ENCODE peak calls at places on chromosomes 2 and 18, in ten cellular contexts. V is RWPE2, H is foreskin fibroblast, Q is fibroblast of mammary gland, B is transverse colon, Y is DND-41, U is esophagus squamous epithelium, Z is lower leg skin, C is fibroblast of pulmonary artery, F is cardiac fibroblast. D is an unnamed sample.

GRCh38 chr18:36271153-36271552 is 26.4 kb upstream of the FHOD3 start:
- DNase-seq in V (no peak), H (no peak), Q (no peak), B (no peak), Y (no peak), U (no peak), Z (no peak), C (no peak), F (no peak), D (no peak)

GRCh38 chr18:5582849-5583667 is 39.3 kb upstream of the EPB41L3 start:
- DNase-seq in V (no peak), H (no peak), Q (peak; percentile 47), B (no peak), Y (no peak), U (no peak), Z (no peak), C (peak; percentile 54), F (peak; percentile 37), D (no peak)

GRCh38 chr2:189115126-189115525 is 64.4 kb downstream of the COL5A2 start:
- DNase-seq in V (no peak), H (no peak), Q (peak; percentile 56), B (no peak), Y (no peak), U (no peak), Z (no peak), C (peak; percentile 67), F (peak; percentile 64), D (no peak)

GRCh38 chr2:239593455-239593854 is 192.6 kb upstream of the HDAC4 start:
- DNase-seq in V (no peak), H (no peak), Q (no peak), B (no peak), Y (no peak), U (no peak), Z (no peak), C (no peak), F (no peak), D (no peak)

GRCh38 chr18:71707400-71707799 is 836.7 kb downstream of the CBLN2 start:
- DNase-seq in V (no peak), H (no peak), Q (no peak), B (no peak), Y (no peak), U (no peak), Z (no peak), C (peak; percentile 11), F (no peak), D (no peak)

GRCh38 chr2:15725788-15726112 is 134.1 kb downstream of the DDX1 start:
- DNase-seq in V (no peak), H (no peak), Q (no peak), B (no peak), Y (no peak), U (no peak), Z (no peak), C (no peak), F (no peak), D (no peak)

GRCh38 chr18:4004176-4004829 is 450.8 kb downstream of the DLGAP1 start:
- DNase-seq in V (no peak), H (no peak), Q (peak; percentile 66), B (no peak), Y (no peak), U (no peak), Z (no peak), C (no peak), F (peak; percentile 6), D (no peak)

GRCh38 chr18:23523429-23524212 is 20.3 kb downstream of the RMC1 start:
- DNase-seq in V (no peak), H (peak; percentile 35), Q (peak; percentile 47), B (no peak), Y (no peak), U (no peak), Z (no peak), C (no peak), F (no peak), D (peak; percentile 55)

GRCh38 chr2:58535182-58535581 is 294.1 kb upstream of the FANCL start:
- DNase-seq in V (no peak), H (no peak), Q (no peak), B (no peak), Y (no peak), U (no peak), Z (no peak), C (no peak), F (no peak), D (no peak)

GRCh38 chr2:174902491-174903242 is 102.5 kb downstream of the CHN1 start:
- DNase-seq in V (no peak), H (peak; percentile 7), Q (peak; percentile 38), B (no peak), Y (no peak), U (no peak), Z (no peak), C (peak; percentile 67), F (peak; percentile 71), D (no peak)

GRCh38 chr18:7459851-7460774 is 107.0 kb upstream of the PTPRM start:
- DNase-seq in V (no peak), H (no peak), Q (no peak), B (no peak), Y (no peak), U (no peak), Z (no peak), C (no peak), F (peak; percentile 3), D (no peak)

GRCh38 chr2:120934891-120935338 is 199.2 kb downstream of the GLI2 start:
- DNase-seq in V (peak; percentile 80), H (peak; percentile 92), Q (peak; percentile 93), B (peak; percentile 57), Y (no peak), U (no peak), Z (peak; percentile 37), C (peak; percentile 72), F (peak; percentile 63), D (peak; percentile 74)

GRCh38 chr2:128594953-128595677 is 276.4 kb upstream of the HS6ST1 start:
- DNase-seq in V (no peak), H (no peak), Q (no peak), B (peak; percentile 19), Y (no peak), U (no peak), Z (no peak), C (no peak), F (no peak), D (no peak)

GRCh38 chr2:128595763-128596452 is 277.2 kb upstream of the HS6ST1 start:
- DNase-seq in V (no peak), H (no peak), Q (no peak), B (no peak), Y (no peak), U (no peak), Z (no peak), C (no peak), F (no peak), D (no peak)

GRCh38 chr2:128591841-128592822 is 273.5 kb upstream of the HS6ST1 start:
- DNase-seq in V (no peak), H (no peak), Q (no peak), B (no peak), Y (no peak), U (no peak), Z (peak; percentile 10), C (no peak), F (no peak), D (no peak)

GRCh38 chr2:128594273-128594910 is 275.7 kb upstream of the HS6ST1 start:
- DNase-seq in V (no peak), H (no peak), Q (no peak), B (no peak), Y (no peak), U (no peak), Z (no peak), C (no peak), F (no peak), D (no peak)

GRCh38 chr2:128593518-128594272 is 275.0 kb upstream of the HS6ST1 start:
- DNase-seq in V (peak; percentile 17), H (no peak), Q (no peak), B (no peak), Y (no peak), U (no peak), Z (no peak), C (peak; percentile 54), F (peak; percentile 64), D (no peak)
- H3K4me3 ChIP-seq in V (no peak overlapping the region), H (no peak overlapping the region), Q (no peak overlapping the region), B (no peak overlapping the region), Y (no peak overlapping the region), U (no peak overlapping the region), Z (no peak overlapping the region), C (no peak overlapping the region), F (no peak overlapping the region), D (no peak overlapping the region)

GRCh38 chr2:16899958-16900357 is 234.3 kb upstream of the CYRIA start:
- DNase-seq in V (no peak), H (no peak), Q (no peak), B (no peak), Y (no peak), U (no peak), Z (no peak), C (no peak), F (no peak), D (no peak)

DNA sequence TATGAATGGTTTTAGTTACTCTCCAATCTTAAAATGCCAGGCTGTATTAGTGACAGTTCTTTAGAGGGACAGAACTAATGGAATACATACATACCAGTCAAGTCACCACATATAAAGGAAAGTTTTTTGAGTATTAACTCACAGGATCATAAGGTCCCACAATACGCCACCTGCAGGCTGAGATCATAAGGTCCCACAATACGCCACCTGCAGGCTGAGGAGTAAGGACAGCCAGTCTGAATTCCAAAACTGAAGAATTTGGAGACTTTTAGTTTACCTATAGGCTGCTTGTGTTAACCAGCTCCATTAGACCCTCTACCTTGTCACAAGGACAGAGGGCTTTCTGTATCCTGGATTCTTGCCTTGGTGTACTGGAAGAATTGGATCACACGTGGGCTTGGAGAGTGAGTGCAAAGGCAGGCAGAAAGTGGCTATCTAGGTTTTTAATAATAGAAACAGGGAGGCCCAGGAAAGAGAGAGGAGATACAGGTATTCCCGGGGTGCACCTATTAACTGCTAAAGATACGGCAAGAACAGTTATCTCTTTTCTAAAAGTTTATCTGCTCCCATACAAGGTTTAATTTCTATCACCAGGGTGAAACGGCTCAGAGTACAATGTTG is 234.9 kb upstream of the CYRIA start:
- DNase-seq in V (no peak), H (no peak), Q (no peak), B (no peak), Y (peak; percentile 10), U (no peak), Z (no peak), C (no peak), F (no peak), D (no peak)
- TF ChIP-seq CTCF in V (peak; percentile 55), H (peak; percentile 2), Q (peak; percentile 24), B (peak; percentile 33), Y (peak; percentile 50), U (peak; percentile 27), Z (no peak), C (peak; percentile 9), F (peak; percentile 21), D (peak; percentile 21)

DNA sequence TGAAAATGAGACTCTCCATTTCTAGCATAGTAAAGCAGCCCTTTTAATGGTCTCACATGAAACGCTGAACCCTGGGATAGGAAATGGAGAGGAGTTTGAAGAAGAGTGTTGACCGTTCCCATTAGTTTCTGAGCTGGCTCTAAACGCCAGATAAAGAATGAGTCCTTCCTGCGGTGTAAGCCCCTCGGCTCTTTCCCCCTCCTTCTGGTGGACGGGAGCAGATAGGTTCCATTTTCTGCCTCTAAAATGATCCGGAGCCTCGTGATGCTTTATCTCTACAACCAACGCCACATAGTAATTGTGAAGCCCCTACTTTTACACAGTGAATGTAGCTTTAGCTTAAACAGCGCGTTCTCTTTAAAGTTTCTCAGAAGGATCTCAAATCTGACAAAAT is 24.1 kb upstream of the ZNF516 start:
- DNase-seq in V (no peak), H (peak; percentile 16), Q (peak; percentile 41), B (no peak), Y (no peak), U (no peak), Z (no peak), C (peak; percentile 32), F (peak; percentile 35), D (no peak)
- H3K4me3 ChIP-seq in V (no peak overlapping the region), H (peak overlapping the region; percentile 40), Q (peak overlapping the region; percentile 42), B (peak overlapping the region; percentile 0), Y (no peak overlapping the region), U (peak overlapping the region; percentile 34), Z (no peak overlapping the region), C (no peak overlapping the region), F (no peak overlapping the region), D (no peak overlapping the region)

GRCh38 chr2:127359520-127359919 is 28.3 kb downstream of the MAP3K2 start:
- DNase-seq in V (no peak), H (no peak), Q (no peak), B (no peak), Y (no peak), U (no peak), Z (no peak), C (no peak), F (no peak), D (no peak)
- TF ChIP-seq CTCF in V (no peak), H (no peak), Q (no peak), B (no peak), Y (no peak), U (no peak), Z (no peak), C (no peak), F (no peak), D (no peak)

D was measured in AG09309.